ENCODE peak calls at places on chromosomes 6 and 20, in six cellular contexts. One of them, this sample, is unnamed.

GRCh38 chr20:9686455-9686854 is 152.4 kb downstream of the PAK5 start:
- DNase-seq in AG09309: no peak
- DNase-seq in right lobe of liver: no peak
- DNase-seq in cardiac fibroblast: no peak
- DNase-seq in CD8-positive, alpha-beta T cell: no peak
- DNase-seq in tibial artery: no peak
- DNase-seq in this sample: no peak

GRCh38 chr20:10864076-10864672 is 190.4 kb upstream of the JAG1 start:
- DNase-seq in right lobe of liver: no peak
- DNase-seq in CD8-positive, alpha-beta T cell: no peak
- DNase-seq in AG09309: no peak
- DNase-seq in tibial artery: no peak
- DNase-seq in cardiac fibroblast: no peak
- DNase-seq in this sample: peak; percentile 31

GRCh38 chr6:144064402-144064830 is 31.0 kb downstream of the SF3B5 start:
- DNase-seq in right lobe of liver: peak; percentile 67
- DNase-seq in cardiac fibroblast: no peak
- DNase-seq in tibial artery: peak; percentile 67
- DNase-seq in CD8-positive, alpha-beta T cell: peak; percentile 50
- DNase-seq in AG09309: no peak
- DNase-seq in this sample: peak; percentile 42

GRCh38 chr6:82185948-82186347 is 61.6 kb downstream of the IBTK start:
- DNase-seq in right lobe of liver: no peak
- DNase-seq in tibial artery: no peak
- DNase-seq in CD8-positive, alpha-beta T cell: no peak
- DNase-seq in cardiac fibroblast: peak; percentile 49
- DNase-seq in AG09309: no peak
- DNase-seq in this sample: no peak

GRCh38 chr6:51060262-51060762 is 241.6 kb downstream of the TFAP2B start:
- DNase-seq in tibial artery: no peak
- DNase-seq in right lobe of liver: no peak
- DNase-seq in cardiac fibroblast: no peak
- DNase-seq in AG09309: no peak
- DNase-seq in CD8-positive, alpha-beta T cell: no peak
- DNase-seq in this sample: no peak

GRCh38 chr6:39302011-39302410 is 12.2 kb downstream of the KCNK17 start:
- DNase-seq in AG09309: no peak
- DNase-seq in right lobe of liver: no peak
- DNase-seq in tibial artery: no peak
- DNase-seq in cardiac fibroblast: no peak
- DNase-seq in CD8-positive, alpha-beta T cell: no peak
- DNase-seq in this sample: no peak

GRCh38 chr6:14767176-14767575 is 478.7 kb upstream of the JARID2 start:
- DNase-seq in cardiac fibroblast: no peak
- DNase-seq in CD8-positive, alpha-beta T cell: no peak
- DNase-seq in right lobe of liver: no peak
- DNase-seq in AG09309: no peak
- DNase-seq in tibial artery: no peak
- DNase-seq in this sample: no peak

GRCh38 chr6:13046084-13046483 is 282.3 kb downstream of the TBC1D7 start:
- DNase-seq in CD8-positive, alpha-beta T cell: no peak
- DNase-seq in tibial artery: no peak
- DNase-seq in AG09309: no peak
- DNase-seq in right lobe of liver: no peak
- DNase-seq in cardiac fibroblast: no peak
- DNase-seq in this sample: no peak

GRCh38 chr6:87115402-87116135 is 20.7 kb upstream of the CGA start:
- DNase-seq in right lobe of liver: no peak
- DNase-seq in CD8-positive, alpha-beta T cell: no peak
- DNase-seq in cardiac fibroblast: no peak
- DNase-seq in AG09309: no peak
- DNase-seq in tibial artery: no peak
- DNase-seq in this sample: no peak

GRCh38 chr6:109241199-109241598 is 141.1 kb downstream of the CD164 start:
- DNase-seq in right lobe of liver: no peak
- DNase-seq in cardiac fibroblast: peak; percentile 84
- DNase-seq in CD8-positive, alpha-beta T cell: no peak
- DNase-seq in AG09309: peak; percentile 58
- DNase-seq in tibial artery: no peak
- DNase-seq in this sample: no peak

GRCh38 chr6:409370-409972 is 17.9 kb downstream of the IRF4 start:
- DNase-seq in AG09309: no peak
- DNase-seq in CD8-positive, alpha-beta T cell: no peak
- DNase-seq in right lobe of liver: no peak
- DNase-seq in cardiac fibroblast: no peak
- DNase-seq in tibial artery: no peak
- DNase-seq in this sample: no peak

GRCh38 chr20:44810061-44810390 is 320 bp downstream of the RIMS4 start:
- DNase-seq in right lobe of liver: no peak
- DNase-seq in AG09309: no peak
- DNase-seq in CD8-positive, alpha-beta T cell: no peak
- DNase-seq in tibial artery: no peak
- DNase-seq in cardiac fibroblast: no peak
- DNase-seq in this sample: no peak

GRCh38 chr6:33846226-33846625 is 42.4 kb upstream of the MLN start:
- DNase-seq in cardiac fibroblast: no peak
- DNase-seq in CD8-positive, alpha-beta T cell: no peak
- DNase-seq in right lobe of liver: no peak
- DNase-seq in tibial artery: no peak
- DNase-seq in AG09309: no peak
- DNase-seq in this sample: no peak

GRCh38 chr6:144214622-144215401 is 64.5 kb downstream of the STX11 start:
- DNase-seq in tibial artery: no peak
- DNase-seq in right lobe of liver: peak; percentile 24
- DNase-seq in CD8-positive, alpha-beta T cell: no peak
- DNase-seq in cardiac fibroblast: no peak
- DNase-seq in AG09309: no peak
- DNase-seq in this sample: no peak

GRCh38 chr6:20534906-20535305 is 649 bp downstream of the CDKAL1 start:
- DNase-seq in cardiac fibroblast: no peak
- DNase-seq in right lobe of liver: no peak
- DNase-seq in CD8-positive, alpha-beta T cell: no peak
- DNase-seq in tibial artery: no peak
- DNase-seq in AG09309: no peak
- DNase-seq in this sample: no peak

DNA sequence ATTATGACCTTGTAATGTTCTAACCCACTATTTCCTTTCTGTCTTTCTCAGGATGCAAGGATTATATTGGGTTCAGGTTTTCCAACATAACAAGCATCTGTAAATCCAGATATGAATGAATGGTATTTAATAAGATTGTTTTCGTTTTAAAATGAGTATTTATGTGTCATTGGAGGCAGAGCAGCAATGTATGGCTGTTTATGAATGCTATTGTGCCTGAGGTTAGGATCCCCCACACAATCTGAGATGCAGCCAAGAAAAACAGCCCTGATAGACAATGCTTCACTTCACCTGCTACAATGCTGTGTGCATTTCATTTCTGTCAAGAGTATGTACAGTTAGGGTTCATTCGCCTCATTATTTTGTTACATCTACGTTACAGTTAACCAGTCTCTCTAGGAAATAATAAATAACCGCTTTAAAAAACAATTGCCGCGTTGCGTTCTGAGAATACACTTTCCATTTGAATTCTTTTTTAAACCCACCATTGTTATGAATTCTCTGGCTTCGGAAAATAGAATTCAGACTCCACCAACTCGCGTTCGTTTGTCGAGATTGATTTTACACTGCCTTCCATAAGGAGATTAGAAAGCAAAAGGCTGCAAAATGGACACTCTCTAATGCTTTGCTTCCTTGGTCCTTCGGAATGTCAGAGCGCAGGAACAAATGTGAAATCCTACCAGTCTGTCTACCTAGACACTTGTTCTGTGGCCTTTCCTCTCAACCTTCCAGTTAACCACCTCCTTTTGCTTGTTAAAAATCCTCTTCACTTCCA is 19.5 kb downstream of the TFAP2A start:
- DNase-seq in AG09309: no peak
- DNase-seq in tibial artery: no peak
- DNase-seq in cardiac fibroblast: no peak
- DNase-seq in CD8-positive, alpha-beta T cell: no peak
- DNase-seq in right lobe of liver: no peak
- DNase-seq in this sample: no peak
- H3K4me3 ChIP-seq in AG09309: no peak overlapping the region
- H3K4me3 ChIP-seq in tibial artery: no peak overlapping the region
- H3K4me3 ChIP-seq in cardiac fibroblast: no peak overlapping the region
- H3K4me3 ChIP-seq in CD8-positive, alpha-beta T cell: no peak overlapping the region
- H3K4me3 ChIP-seq in right lobe of liver: no peak overlapping the region
- H3K4me3 ChIP-seq in this sample: no peak overlapping the region

GRCh38 chr6:106360989-106361430 is 493 bp downstream of the CRYBG1 start:
- DNase-seq in right lobe of liver: peak; percentile 31
- DNase-seq in AG09309: no peak
- DNase-seq in tibial artery: no peak
- DNase-seq in CD8-positive, alpha-beta T cell: peak; percentile 11
- DNase-seq in cardiac fibroblast: no peak
- DNase-seq in this sample: peak; percentile 31

GRCh38 chr6:106363401-106364138 is 3.1 kb downstream of the CRYBG1 start:
- DNase-seq in CD8-positive, alpha-beta T cell: no peak
- DNase-seq in cardiac fibroblast: no peak
- DNase-seq in AG09309: no peak
- DNase-seq in tibial artery: no peak
- DNase-seq in right lobe of liver: no peak
- DNase-seq in this sample: no peak

GRCh38 chr6:106356382-106356781 is 4.1 kb upstream of the CRYBG1 start:
- DNase-seq in cardiac fibroblast: no peak
- DNase-seq in AG09309: no peak
- DNase-seq in CD8-positive, alpha-beta T cell: no peak
- DNase-seq in tibial artery: no peak
- DNase-seq in right lobe of liver: no peak
- DNase-seq in this sample: no peak

GRCh38 chr6:106360410-106360988 is at the start of gene CRYBG1:
- DNase-seq in tibial artery: no peak
- DNase-seq in CD8-positive, alpha-beta T cell: peak; percentile 63
- DNase-seq in right lobe of liver: peak; percentile 55
- DNase-seq in AG09309: no peak
- DNase-seq in cardiac fibroblast: no peak
- DNase-seq in this sample: peak; percentile 69

DNA sequence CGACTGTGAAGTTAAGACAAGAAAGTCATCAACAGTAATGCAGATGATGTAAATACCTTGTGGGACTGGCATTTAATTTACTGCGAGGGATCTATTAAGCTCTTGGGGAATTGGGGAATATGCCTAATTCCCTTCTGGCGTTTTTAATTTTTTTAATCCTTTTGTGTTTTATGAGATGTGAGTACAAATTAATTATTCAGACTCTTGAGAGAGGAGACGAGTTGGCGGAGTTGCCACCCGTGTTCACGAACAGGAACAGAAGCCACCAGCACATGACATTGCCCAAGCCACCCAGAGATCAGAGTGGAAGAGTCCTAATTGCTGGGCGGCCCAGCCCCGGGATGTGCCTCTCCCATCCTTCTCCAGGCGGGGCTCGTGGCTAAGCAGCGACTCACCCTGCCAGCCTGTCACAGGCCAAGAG is 518 bp upstream of the CRYBG1 start:
- DNase-seq in AG09309: no peak
- DNase-seq in CD8-positive, alpha-beta T cell: no peak
- DNase-seq in cardiac fibroblast: no peak
- DNase-seq in tibial artery: no peak
- DNase-seq in right lobe of liver: no peak
- DNase-seq in this sample: no peak
- H3K4me3 ChIP-seq in AG09309: peak overlapping the region; percentile 6
- H3K4me3 ChIP-seq in CD8-positive, alpha-beta T cell: peak overlapping the region; percentile 63
- H3K4me3 ChIP-seq in cardiac fibroblast: peak overlapping the region; percentile 5
- H3K4me3 ChIP-seq in tibial artery: no peak overlapping the region
- H3K4me3 ChIP-seq in right lobe of liver: peak overlapping the region; percentile 53
- H3K4me3 ChIP-seq in this sample: no peak overlapping the region

DNA sequence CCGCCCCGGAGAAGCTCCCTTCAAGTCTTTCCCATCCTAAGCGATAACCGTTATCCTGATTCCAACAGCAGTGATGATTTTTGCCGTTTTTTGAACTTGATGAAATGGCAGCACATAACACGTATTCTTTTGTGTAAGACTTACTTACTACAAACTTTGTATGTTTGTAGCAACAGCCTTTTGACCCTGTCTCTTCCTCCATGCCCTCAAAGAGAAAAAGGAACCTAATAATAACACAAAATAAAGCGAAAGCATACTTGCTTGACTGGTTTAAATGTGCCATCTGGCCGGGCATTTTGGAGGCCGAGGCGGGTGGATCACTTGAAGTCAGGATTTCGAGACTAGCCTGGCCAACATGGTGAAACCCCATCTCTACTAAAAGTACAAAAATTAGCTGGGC is 26.4 kb upstream of the SLC9A8 start:
- DNase-seq in cardiac fibroblast: no peak
- DNase-seq in tibial artery: no peak
- DNase-seq in right lobe of liver: no peak
- DNase-seq in CD8-positive, alpha-beta T cell: no peak
- DNase-seq in AG09309: no peak
- DNase-seq in this sample: no peak
- H3K4me3 ChIP-seq in cardiac fibroblast: no peak overlapping the region
- H3K4me3 ChIP-seq in tibial artery: no peak overlapping the region
- H3K4me3 ChIP-seq in right lobe of liver: no peak overlapping the region
- H3K4me3 ChIP-seq in CD8-positive, alpha-beta T cell: no peak overlapping the region
- H3K4me3 ChIP-seq in AG09309: no peak overlapping the region
- H3K4me3 ChIP-seq in this sample: no peak overlapping the region

GRCh38 chr6:138590796-138591709 is 91.8 kb upstream of the NHSL1 start:
- DNase-seq in CD8-positive, alpha-beta T cell: peak; percentile 37
- DNase-seq in AG09309: peak; percentile 32
- DNase-seq in tibial artery: no peak
- DNase-seq in cardiac fibroblast: peak; percentile 85
- DNase-seq in right lobe of liver: no peak
- DNase-seq in this sample: peak; percentile 55

GRCh38 chr6:138592698-138593097 is 93.4 kb upstream of the NHSL1 start:
- DNase-seq in right lobe of liver: no peak
- DNase-seq in CD8-positive, alpha-beta T cell: no peak
- DNase-seq in AG09309: no peak
- DNase-seq in tibial artery: no peak
- DNase-seq in cardiac fibroblast: no peak
- DNase-seq in this sample: no peak

GRCh38 chr6:138594042-138594636 is 94.8 kb upstream of the NHSL1 start:
- DNase-seq in cardiac fibroblast: no peak
- DNase-seq in tibial artery: no peak
- DNase-seq in AG09309: no peak
- DNase-seq in CD8-positive, alpha-beta T cell: no peak
- DNase-seq in right lobe of liver: no peak
- DNase-seq in this sample: no peak

GRCh38 chr6:138594749-138595148 is 95.5 kb upstream of the NHSL1 start:
- DNase-seq in right lobe of liver: no peak
- DNase-seq in AG09309: no peak
- DNase-seq in CD8-positive, alpha-beta T cell: no peak
- DNase-seq in cardiac fibroblast: no peak
- DNase-seq in tibial artery: no peak
- DNase-seq in this sample: no peak

DNA sequence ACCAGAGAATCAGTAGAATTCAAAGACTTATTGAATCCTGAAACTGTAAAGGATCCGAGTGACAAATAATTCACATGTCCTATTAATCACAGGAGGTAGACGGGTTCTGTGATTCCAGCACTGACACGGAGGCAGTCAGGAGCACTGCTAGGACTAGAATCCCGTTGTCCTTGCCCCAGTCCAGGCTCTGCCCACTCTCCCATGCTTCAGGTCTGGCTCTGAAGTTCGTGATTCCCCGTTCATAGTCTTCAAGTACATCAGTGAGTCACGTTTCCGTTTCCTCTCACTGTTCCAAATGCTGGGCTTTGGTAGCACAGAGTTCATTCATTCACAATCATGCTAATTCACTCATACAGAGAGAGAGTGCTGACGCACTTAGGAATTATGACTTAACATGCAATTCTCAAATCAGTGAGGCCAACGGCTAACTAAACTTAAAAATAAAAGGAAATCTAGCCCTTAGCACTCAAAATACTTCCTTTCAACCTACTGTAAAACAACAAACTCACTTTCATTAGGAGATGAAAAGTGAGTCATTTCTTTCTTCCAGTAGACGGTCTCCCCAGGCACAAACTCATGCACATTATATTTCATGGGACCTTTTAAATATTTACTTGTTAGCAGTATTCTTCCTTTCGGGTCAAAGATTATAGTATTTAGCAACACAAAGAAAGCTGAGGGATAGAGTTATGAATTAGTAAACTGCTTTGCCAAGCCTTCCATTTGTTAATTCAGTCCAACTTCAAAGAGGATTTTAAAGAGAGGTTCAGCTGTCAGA is 94.0 kb upstream of the NHSL1 start:
- DNase-seq in cardiac fibroblast: peak; percentile 99
- DNase-seq in CD8-positive, alpha-beta T cell: peak; percentile 14
- DNase-seq in tibial artery: no peak
- DNase-seq in right lobe of liver: peak; percentile 35
- DNase-seq in AG09309: peak; percentile 94
- DNase-seq in this sample: peak; percentile 53
- H3K4me3 ChIP-seq in cardiac fibroblast: no peak overlapping the region
- H3K4me3 ChIP-seq in CD8-positive, alpha-beta T cell: no peak overlapping the region
- H3K4me3 ChIP-seq in tibial artery: no peak overlapping the region
- H3K4me3 ChIP-seq in right lobe of liver: peak overlapping the region; percentile 3
- H3K4me3 ChIP-seq in AG09309: peak overlapping the region; percentile 24
- H3K4me3 ChIP-seq in this sample: no peak overlapping the region